ENCODE peak calls at places on chromosomes 5 and 9, in nine cellular contexts. One of them, this sample, is unnamed.

GRCh38 chr5:5795074-5795779 is 372.8 kb downstream of the ICE1 start:
- DNase-seq in CD8-positive, alpha-beta memory T cell: no peak
- DNase-seq in Peyer's patch: no peak
- DNase-seq in colonic mucosa: no peak
- DNase-seq in IMR-90: no peak
- DNase-seq in psoas muscle: peak
- DNase-seq in upper lobe of right lung: peak
- DNase-seq in GM23248: no peak
- DNase-seq in K562: no peak
- DNase-seq in this sample: no peak

GRCh38 chr9:35526087-35526801 is 36.3 kb downstream of the RUSC2 start:
- DNase-seq in CD8-positive, alpha-beta memory T cell: no peak
- DNase-seq in Peyer's patch: no peak
- DNase-seq in colonic mucosa: no peak
- DNase-seq in IMR-90: peak
- DNase-seq in psoas muscle: no peak
- DNase-seq in upper lobe of right lung: no peak
- DNase-seq in GM23248: peak
- DNase-seq in K562: no peak
- DNase-seq in this sample: no peak

GRCh38 chr9:119289740-119290139 is 79.5 kb downstream of the BRINP1 start:
- DNase-seq in CD8-positive, alpha-beta memory T cell: no peak
- DNase-seq in Peyer's patch: peak
- DNase-seq in colonic mucosa: peak
- DNase-seq in IMR-90: no peak
- DNase-seq in psoas muscle: no peak
- DNase-seq in upper lobe of right lung: no peak
- DNase-seq in GM23248: peak
- DNase-seq in K562: peak
- DNase-seq in this sample: peak

GRCh38 chr5:88758584-88758983 is 124.4 kb downstream of the MEF2C start:
- DNase-seq in CD8-positive, alpha-beta memory T cell: no peak
- DNase-seq in Peyer's patch: no peak
- DNase-seq in colonic mucosa: no peak
- DNase-seq in IMR-90: no peak
- DNase-seq in psoas muscle: no peak
- DNase-seq in upper lobe of right lung: no peak
- DNase-seq in GM23248: no peak
- DNase-seq in K562: no peak
- DNase-seq in this sample: no peak

GRCh38 chr9:22446950-22447606 is 454 bp downstream of the DMRTA1 start:
- DNase-seq in CD8-positive, alpha-beta memory T cell: no peak
- DNase-seq in Peyer's patch: peak
- DNase-seq in colonic mucosa: peak
- DNase-seq in IMR-90: peak
- DNase-seq in psoas muscle: peak
- DNase-seq in upper lobe of right lung: peak
- DNase-seq in GM23248: peak
- DNase-seq in K562: no peak
- DNase-seq in this sample: peak

GRCh38 chr5:111385970-111386831 is 126.1 kb downstream of the STARD4 start:
- DNase-seq in CD8-positive, alpha-beta memory T cell: no peak
- DNase-seq in Peyer's patch: no peak
- DNase-seq in colonic mucosa: no peak
- DNase-seq in IMR-90: no peak
- DNase-seq in psoas muscle: no peak
- DNase-seq in upper lobe of right lung: no peak
- DNase-seq in GM23248: peak
- DNase-seq in K562: no peak
- DNase-seq in this sample: no peak

GRCh38 chr9:133740891-133741290 is 2.7 kb upstream of the SARDH start:
- DNase-seq in CD8-positive, alpha-beta memory T cell: no peak
- DNase-seq in Peyer's patch: no peak
- DNase-seq in colonic mucosa: no peak
- DNase-seq in IMR-90: no peak
- DNase-seq in psoas muscle: no peak
- DNase-seq in upper lobe of right lung: peak
- DNase-seq in GM23248: no peak
- DNase-seq in K562: no peak
- DNase-seq in this sample: no peak

GRCh38 chr9:33776578-33776977 is 18.8 kb upstream of the PRSS3 start:
- DNase-seq in CD8-positive, alpha-beta memory T cell: no peak
- DNase-seq in Peyer's patch: no peak
- DNase-seq in colonic mucosa: no peak
- DNase-seq in IMR-90: no peak
- DNase-seq in psoas muscle: no peak
- DNase-seq in upper lobe of right lung: no peak
- DNase-seq in GM23248: no peak
- DNase-seq in K562: no peak
- DNase-seq in this sample: no peak

GRCh38 chr5:170154297-170154696 is 48.6 kb downstream of the FOXI1 start:
- DNase-seq in CD8-positive, alpha-beta memory T cell: no peak
- DNase-seq in Peyer's patch: no peak
- DNase-seq in colonic mucosa: no peak
- DNase-seq in IMR-90: no peak
- DNase-seq in psoas muscle: no peak
- DNase-seq in upper lobe of right lung: no peak
- DNase-seq in GM23248: no peak
- DNase-seq in K562: no peak
- DNase-seq in this sample: no peak

GRCh38 chr5:180598797-180599589 is 7.7 kb upstream of the SCGB3A1 start:
- DNase-seq in CD8-positive, alpha-beta memory T cell: no peak
- DNase-seq in Peyer's patch: peak
- DNase-seq in colonic mucosa: no peak
- DNase-seq in IMR-90: no peak
- DNase-seq in psoas muscle: peak
- DNase-seq in upper lobe of right lung: peak
- DNase-seq in GM23248: no peak
- DNase-seq in K562: peak
- DNase-seq in this sample: no peak

GRCh38 chr5:33524476-33524875 is 83.7 kb downstream of the TARS1 start:
- DNase-seq in CD8-positive, alpha-beta memory T cell: no peak
- DNase-seq in Peyer's patch: no peak
- DNase-seq in colonic mucosa: no peak
- DNase-seq in IMR-90: peak
- DNase-seq in psoas muscle: no peak
- DNase-seq in upper lobe of right lung: no peak
- DNase-seq in GM23248: peak
- DNase-seq in K562: no peak
- DNase-seq in this sample: no peak

GRCh38 chr5:33526755-33527154 is 86.0 kb downstream of the TARS1 start:
- DNase-seq in CD8-positive, alpha-beta memory T cell: no peak
- DNase-seq in Peyer's patch: no peak
- DNase-seq in colonic mucosa: no peak
- DNase-seq in IMR-90: no peak
- DNase-seq in psoas muscle: no peak
- DNase-seq in upper lobe of right lung: no peak
- DNase-seq in GM23248: no peak
- DNase-seq in K562: no peak
- DNase-seq in this sample: no peak

GRCh38 chr5:33527696-33528095 is 86.9 kb downstream of the TARS1 start:
- DNase-seq in CD8-positive, alpha-beta memory T cell: no peak
- DNase-seq in Peyer's patch: no peak
- DNase-seq in colonic mucosa: no peak
- DNase-seq in IMR-90: no peak
- DNase-seq in psoas muscle: no peak
- DNase-seq in upper lobe of right lung: no peak
- DNase-seq in GM23248: no peak
- DNase-seq in K562: no peak
- DNase-seq in this sample: no peak

GRCh38 chr5:33523208-33523771 is 82.5 kb downstream of the TARS1 start:
- DNase-seq in CD8-positive, alpha-beta memory T cell: no peak
- DNase-seq in Peyer's patch: no peak
- DNase-seq in colonic mucosa: no peak
- DNase-seq in IMR-90: no peak
- DNase-seq in psoas muscle: no peak
- DNase-seq in upper lobe of right lung: no peak
- DNase-seq in GM23248: no peak
- DNase-seq in K562: no peak
- DNase-seq in this sample: no peak
- H3K27ac ChIP-seq in CD8-positive, alpha-beta memory T cell: no peak
- H3K27ac ChIP-seq in Peyer's patch: no peak
- H3K27ac ChIP-seq in colonic mucosa: no peak
- H3K27ac ChIP-seq in IMR-90: no peak
- H3K27ac ChIP-seq in psoas muscle: no peak
- H3K27ac ChIP-seq in upper lobe of right lung: no peak
- H3K27ac ChIP-seq in GM23248: no peak
- H3K27ac ChIP-seq in K562: no peak
- H3K27ac ChIP-seq in this sample: no peak

GRCh38 chr5:149762958-149763630 is 33.0 kb downstream of the PPARGC1B start:
- DNase-seq in CD8-positive, alpha-beta memory T cell: no peak
- DNase-seq in Peyer's patch: no peak
- DNase-seq in colonic mucosa: no peak
- DNase-seq in IMR-90: no peak
- DNase-seq in psoas muscle: no peak
- DNase-seq in upper lobe of right lung: peak
- DNase-seq in GM23248: no peak
- DNase-seq in K562: no peak
- DNase-seq in this sample: no peak

GRCh38 chr5:149765932-149766331 is 35.8 kb downstream of the PPARGC1B start:
- DNase-seq in CD8-positive, alpha-beta memory T cell: no peak
- DNase-seq in Peyer's patch: no peak
- DNase-seq in colonic mucosa: no peak
- DNase-seq in IMR-90: no peak
- DNase-seq in psoas muscle: no peak
- DNase-seq in upper lobe of right lung: no peak
- DNase-seq in GM23248: no peak
- DNase-seq in K562: peak
- DNase-seq in this sample: no peak

GRCh38 chr5:149767278-149767550 is 37.1 kb downstream of the PPARGC1B start:
- DNase-seq in CD8-positive, alpha-beta memory T cell: no peak
- DNase-seq in Peyer's patch: no peak
- DNase-seq in colonic mucosa: no peak
- DNase-seq in IMR-90: no peak
- DNase-seq in psoas muscle: no peak
- DNase-seq in upper lobe of right lung: no peak
- DNase-seq in GM23248: no peak
- DNase-seq in K562: no peak
- DNase-seq in this sample: no peak

GRCh38 chr5:149764086-149764485 is 34.0 kb downstream of the PPARGC1B start:
- DNase-seq in CD8-positive, alpha-beta memory T cell: no peak
- DNase-seq in Peyer's patch: no peak
- DNase-seq in colonic mucosa: no peak
- DNase-seq in IMR-90: no peak
- DNase-seq in psoas muscle: no peak
- DNase-seq in upper lobe of right lung: peak
- DNase-seq in GM23248: no peak
- DNase-seq in K562: no peak
- DNase-seq in this sample: no peak

GRCh38 chr5:149766460-149767277 is 36.6 kb downstream of the PPARGC1B start:
- DNase-seq in CD8-positive, alpha-beta memory T cell: no peak
- DNase-seq in Peyer's patch: no peak
- DNase-seq in colonic mucosa: no peak
- DNase-seq in IMR-90: no peak
- DNase-seq in psoas muscle: no peak
- DNase-seq in upper lobe of right lung: peak
- DNase-seq in GM23248: no peak
- DNase-seq in K562: no peak
- DNase-seq in this sample: no peak
- H3K4me3 ChIP-seq in CD8-positive, alpha-beta memory T cell: no peak
- H3K4me3 ChIP-seq in Peyer's patch: no peak
- H3K4me3 ChIP-seq in colonic mucosa: no peak
- H3K4me3 ChIP-seq in IMR-90: no peak
- H3K4me3 ChIP-seq in psoas muscle: no peak
- H3K4me3 ChIP-seq in upper lobe of right lung: no peak
- H3K4me3 ChIP-seq in GM23248: no peak
- H3K4me3 ChIP-seq in K562: no peak
- H3K4me3 ChIP-seq in this sample: no peak

GRCh38 chr9:6014668-6015270 is 655 bp downstream of the RANBP6 start:
- DNase-seq in CD8-positive, alpha-beta memory T cell: no peak
- DNase-seq in Peyer's patch: no peak
- DNase-seq in colonic mucosa: no peak
- DNase-seq in IMR-90: peak
- DNase-seq in psoas muscle: no peak
- DNase-seq in upper lobe of right lung: no peak
- DNase-seq in GM23248: peak
- DNase-seq in K562: peak
- DNase-seq in this sample: no peak
- H3K27ac ChIP-seq in CD8-positive, alpha-beta memory T cell: peak
- H3K27ac ChIP-seq in Peyer's patch: peak
- H3K27ac ChIP-seq in colonic mucosa: peak
- H3K27ac ChIP-seq in IMR-90: peak
- H3K27ac ChIP-seq in psoas muscle: peak
- H3K27ac ChIP-seq in upper lobe of right lung: peak
- H3K27ac ChIP-seq in GM23248: peak
- H3K27ac ChIP-seq in K562: peak
- H3K27ac ChIP-seq in this sample: peak

DNA sequence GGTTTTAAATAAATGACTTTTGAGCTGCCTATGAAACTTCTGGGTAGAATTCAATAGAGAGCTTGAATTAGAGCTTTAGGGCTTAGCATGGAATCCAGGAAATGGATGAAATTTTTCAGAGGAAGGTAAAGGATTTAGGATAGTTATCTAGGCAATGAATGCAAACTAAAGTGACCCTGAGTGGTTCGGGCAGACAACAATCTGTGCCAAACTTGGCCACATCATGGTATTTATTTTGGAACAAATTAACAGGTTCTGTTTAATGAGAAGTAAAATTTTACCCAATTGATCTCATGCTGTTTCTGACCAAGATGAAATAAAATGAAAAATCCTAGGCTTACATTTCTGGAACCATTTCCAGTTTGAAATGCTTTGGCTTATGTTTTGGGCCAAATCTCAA is 934.4 kb downstream of the MAT2B start:
- DNase-seq in CD8-positive, alpha-beta memory T cell: no peak
- DNase-seq in Peyer's patch: no peak
- DNase-seq in colonic mucosa: no peak
- DNase-seq in IMR-90: no peak
- DNase-seq in psoas muscle: no peak
- DNase-seq in upper lobe of right lung: no peak
- DNase-seq in GM23248: no peak
- DNase-seq in K562: no peak
- DNase-seq in this sample: no peak
- H3K4me3 ChIP-seq in CD8-positive, alpha-beta memory T cell: no peak
- H3K4me3 ChIP-seq in Peyer's patch: no peak
- H3K4me3 ChIP-seq in colonic mucosa: no peak
- H3K4me3 ChIP-seq in IMR-90: no peak
- H3K4me3 ChIP-seq in psoas muscle: no peak
- H3K4me3 ChIP-seq in upper lobe of right lung: no peak
- H3K4me3 ChIP-seq in GM23248: no peak
- H3K4me3 ChIP-seq in K562: no peak
- H3K4me3 ChIP-seq in this sample: no peak

DNA sequence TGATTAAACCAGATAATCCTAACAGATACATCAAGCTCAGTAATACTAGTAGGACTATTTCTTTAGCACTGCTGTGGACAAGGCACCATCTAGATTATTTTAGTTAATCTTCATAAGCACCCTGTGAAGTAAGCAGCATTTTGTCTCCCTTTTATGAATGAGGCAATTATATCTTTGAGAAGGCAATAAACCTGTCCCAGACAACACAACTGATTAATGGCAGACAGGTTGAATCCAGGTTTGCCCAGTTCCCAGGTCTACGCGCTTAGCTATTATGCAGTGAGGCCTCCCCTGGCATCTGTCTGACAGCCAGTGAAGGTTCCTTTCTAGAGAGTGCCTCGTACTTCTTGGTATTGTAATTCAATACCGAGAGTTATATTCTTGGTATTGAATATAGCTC is 9.7 kb upstream of the LVRN start:
- DNase-seq in CD8-positive, alpha-beta memory T cell: no peak
- DNase-seq in Peyer's patch: no peak
- DNase-seq in colonic mucosa: no peak
- DNase-seq in IMR-90: no peak
- DNase-seq in psoas muscle: no peak
- DNase-seq in upper lobe of right lung: no peak
- DNase-seq in GM23248: no peak
- DNase-seq in K562: no peak
- DNase-seq in this sample: no peak
- H3K27ac ChIP-seq in CD8-positive, alpha-beta memory T cell: no peak
- H3K27ac ChIP-seq in Peyer's patch: no peak
- H3K27ac ChIP-seq in colonic mucosa: no peak
- H3K27ac ChIP-seq in IMR-90: no peak
- H3K27ac ChIP-seq in psoas muscle: no peak
- H3K27ac ChIP-seq in upper lobe of right lung: no peak
- H3K27ac ChIP-seq in GM23248: no peak
- H3K27ac ChIP-seq in K562: no peak
- H3K27ac ChIP-seq in this sample: no peak

This sample was measured in transverse colon.